ENCODE peak calls at places on chromosomes 12 and 14, in six cellular contexts. One of them, this sample, is unnamed.

GRCh38 chr14:46769292-46769691 is 117.7 kb upstream of the RPL10L start:
- DNase-seq in GM06990: peak
- DNase-seq in hepatocyte: no peak
- DNase-seq in fibroblast of pulmonary artery: no peak
- DNase-seq in thoracic aorta: no peak
- DNase-seq in B cell: no peak
- DNase-seq in this sample: no peak

GRCh38 chr12:123384318-123384993 is 524 bp downstream of the KMT5A start:
- DNase-seq in GM06990: peak
- DNase-seq in fibroblast of pulmonary artery: no peak
- DNase-seq in thoracic aorta: no peak
- DNase-seq in B cell: no peak
- DNase-seq in hepatocyte: peak
- DNase-seq in this sample: no peak

GRCh38 chr12:11545438-11546330 is 103.8 kb upstream of the ETV6 start:
- DNase-seq in fibroblast of pulmonary artery: peak
- DNase-seq in B cell: peak
- DNase-seq in thoracic aorta: no peak
- DNase-seq in hepatocyte: no peak
- DNase-seq in GM06990: peak
- DNase-seq in this sample: no peak

GRCh38 chr14:24690492-24690891 is 56.5 kb upstream of the GZMB start:
- DNase-seq in thoracic aorta: no peak
- DNase-seq in hepatocyte: no peak
- DNase-seq in B cell: no peak
- DNase-seq in fibroblast of pulmonary artery: no peak
- DNase-seq in GM06990: no peak
- DNase-seq in this sample: no peak

GRCh38 chr14:91835197-91835919 is 32.0 kb downstream of the TC2N start:
- DNase-seq in fibroblast of pulmonary artery: no peak
- DNase-seq in B cell: no peak
- DNase-seq in GM06990: no peak
- DNase-seq in thoracic aorta: no peak
- DNase-seq in hepatocyte: peak
- DNase-seq in this sample: no peak

GRCh38 chr14:20400965-20401593 is 12.2 kb downstream of the TEP1 start:
- DNase-seq in B cell: no peak
- DNase-seq in fibroblast of pulmonary artery: no peak
- DNase-seq in thoracic aorta: no peak
- DNase-seq in hepatocyte: peak
- DNase-seq in GM06990: no peak
- DNase-seq in this sample: no peak

GRCh38 chr12:121925361-121925725 is 7.0 kb downstream of the CFAP251 start:
- DNase-seq in thoracic aorta: no peak
- DNase-seq in fibroblast of pulmonary artery: peak
- DNase-seq in B cell: no peak
- DNase-seq in GM06990: no peak
- DNase-seq in hepatocyte: no peak
- DNase-seq in this sample: no peak

GRCh38 chr12:112170376-112170775 is 45.0 kb downstream of the TRAFD1 start:
- DNase-seq in thoracic aorta: no peak
- DNase-seq in B cell: peak
- DNase-seq in GM06990: no peak
- DNase-seq in hepatocyte: no peak
- DNase-seq in fibroblast of pulmonary artery: peak
- DNase-seq in this sample: no peak

GRCh38 chr14:20247651-20248246 is 8.7 kb downstream of the OR11H4 start:
- DNase-seq in B cell: no peak
- DNase-seq in thoracic aorta: no peak
- DNase-seq in fibroblast of pulmonary artery: no peak
- DNase-seq in GM06990: no peak
- DNase-seq in hepatocyte: no peak
- DNase-seq in this sample: no peak

GRCh38 chr12:93109794-93110203 is 180.7 kb upstream of the EEA1 start:
- DNase-seq in hepatocyte: no peak
- DNase-seq in B cell: no peak
- DNase-seq in thoracic aorta: no peak
- DNase-seq in fibroblast of pulmonary artery: no peak
- DNase-seq in GM06990: peak
- DNase-seq in this sample: no peak

GRCh38 chr12:130658561-130658960 is 57.5 kb downstream of the RIMBP2 start:
- DNase-seq in thoracic aorta: no peak
- DNase-seq in hepatocyte: no peak
- DNase-seq in B cell: no peak
- DNase-seq in GM06990: no peak
- DNase-seq in fibroblast of pulmonary artery: no peak
- DNase-seq in this sample: no peak

GRCh38 chr12:128088926-128089325 is 178.0 kb upstream of the TMEM132C start:
- DNase-seq in thoracic aorta: no peak
- DNase-seq in B cell: no peak
- DNase-seq in hepatocyte: no peak
- DNase-seq in GM06990: no peak
- DNase-seq in fibroblast of pulmonary artery: no peak
- DNase-seq in this sample: no peak

GRCh38 chr14:68729556-68729955 is 63.3 kb downstream of the ZFP36L1 start:
- DNase-seq in hepatocyte: no peak
- DNase-seq in GM06990: no peak
- DNase-seq in fibroblast of pulmonary artery: no peak
- DNase-seq in B cell: peak
- DNase-seq in thoracic aorta: no peak
- DNase-seq in this sample: no peak

GRCh38 chr14:68733086-68733621 is 59.7 kb downstream of the ZFP36L1 start:
- DNase-seq in fibroblast of pulmonary artery: peak
- DNase-seq in GM06990: no peak
- DNase-seq in B cell: no peak
- DNase-seq in hepatocyte: no peak
- DNase-seq in thoracic aorta: no peak
- DNase-seq in this sample: no peak

GRCh38 chr14:68730811-68731425 is 61.9 kb downstream of the ZFP36L1 start:
- DNase-seq in hepatocyte: no peak
- DNase-seq in fibroblast of pulmonary artery: no peak
- DNase-seq in thoracic aorta: no peak
- DNase-seq in GM06990: no peak
- DNase-seq in B cell: no peak
- DNase-seq in this sample: no peak

GRCh38 chr14:68728342-68729106 is 64.3 kb downstream of the ZFP36L1 start:
- DNase-seq in GM06990: no peak
- DNase-seq in thoracic aorta: no peak
- DNase-seq in B cell: no peak
- DNase-seq in hepatocyte: no peak
- DNase-seq in fibroblast of pulmonary artery: no peak
- DNase-seq in this sample: no peak

GRCh38 chr14:68730367-68730766 is 62.5 kb downstream of the ZFP36L1 start:
- DNase-seq in fibroblast of pulmonary artery: no peak
- DNase-seq in hepatocyte: no peak
- DNase-seq in thoracic aorta: no peak
- DNase-seq in GM06990: no peak
- DNase-seq in B cell: no peak
- DNase-seq in this sample: no peak
- TF ChIP-seq CTCF in fibroblast of pulmonary artery: no peak
- TF ChIP-seq CTCF in hepatocyte: no peak
- TF ChIP-seq CTCF in thoracic aorta: no peak
- TF ChIP-seq CTCF in GM06990: no peak
- TF ChIP-seq CTCF in B cell: no peak
- TF ChIP-seq CTCF in this sample: no peak

GRCh38 chr12:48084841-48085460 is 20.9 kb downstream of the SENP1 start:
- DNase-seq in hepatocyte: no peak
- DNase-seq in GM06990: no peak
- DNase-seq in B cell: peak
- DNase-seq in fibroblast of pulmonary artery: no peak
- DNase-seq in thoracic aorta: no peak
- DNase-seq in this sample: no peak
- TF ChIP-seq CTCF in hepatocyte: no peak
- TF ChIP-seq CTCF in GM06990: no peak
- TF ChIP-seq CTCF in B cell: peak
- TF ChIP-seq CTCF in fibroblast of pulmonary artery: no peak
- TF ChIP-seq CTCF in thoracic aorta: no peak
- TF ChIP-seq CTCF in this sample: no peak

DNA sequence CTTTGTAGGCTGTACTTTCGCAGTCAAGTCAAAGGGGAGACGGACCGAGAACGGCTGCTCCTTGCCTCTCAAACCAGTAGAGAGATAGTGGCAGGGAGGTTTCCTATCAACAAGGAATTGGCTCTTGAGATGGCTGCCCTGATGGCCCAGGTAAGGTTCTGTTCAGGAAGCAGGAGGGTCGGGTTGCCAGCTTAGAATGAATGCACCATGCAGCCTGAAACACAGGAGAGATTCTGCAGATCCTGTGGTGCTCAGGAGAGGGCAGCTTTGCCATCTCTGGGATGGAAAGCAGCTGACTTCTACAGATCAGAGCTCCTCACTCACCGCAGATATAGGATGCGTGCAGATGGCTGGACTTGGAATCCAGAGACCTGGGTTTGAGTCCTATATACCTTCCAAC is 18.0 kb downstream of the PIGH start:
- DNase-seq in B cell: no peak
- DNase-seq in hepatocyte: no peak
- DNase-seq in GM06990: no peak
- DNase-seq in thoracic aorta: no peak
- DNase-seq in fibroblast of pulmonary artery: no peak
- DNase-seq in this sample: no peak
- TF ChIP-seq CTCF in B cell: no peak
- TF ChIP-seq CTCF in hepatocyte: no peak
- TF ChIP-seq CTCF in GM06990: no peak
- TF ChIP-seq CTCF in thoracic aorta: no peak
- TF ChIP-seq CTCF in fibroblast of pulmonary artery: no peak
- TF ChIP-seq CTCF in this sample: no peak

DNA sequence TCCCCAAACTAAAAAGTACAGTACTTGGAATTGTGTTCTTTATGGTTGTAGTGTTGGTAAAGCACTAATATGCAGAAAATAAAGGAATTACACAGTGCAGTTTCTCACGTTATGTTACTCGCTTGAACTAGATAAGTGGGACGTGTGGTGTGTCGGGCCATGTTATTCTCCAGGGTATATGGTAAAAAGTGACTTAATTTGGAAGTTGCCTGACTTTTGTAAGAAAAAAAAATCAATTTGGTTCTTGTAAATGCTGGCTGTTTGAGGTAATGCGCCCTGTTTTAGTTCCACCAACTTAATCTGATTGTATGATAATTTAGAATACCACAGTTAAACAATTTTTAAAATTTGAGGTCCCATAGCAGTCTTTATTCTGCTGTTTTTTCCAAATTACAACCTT is 4.1 kb downstream of the ARF6 start:
- DNase-seq in B cell: no peak
- DNase-seq in fibroblast of pulmonary artery: no peak
- DNase-seq in hepatocyte: no peak
- DNase-seq in GM06990: no peak
- DNase-seq in thoracic aorta: no peak
- DNase-seq in this sample: no peak
- TF ChIP-seq CTCF in B cell: no peak
- TF ChIP-seq CTCF in fibroblast of pulmonary artery: no peak
- TF ChIP-seq CTCF in hepatocyte: no peak
- TF ChIP-seq CTCF in GM06990: no peak
- TF ChIP-seq CTCF in thoracic aorta: no peak
- TF ChIP-seq CTCF in this sample: no peak

DNA sequence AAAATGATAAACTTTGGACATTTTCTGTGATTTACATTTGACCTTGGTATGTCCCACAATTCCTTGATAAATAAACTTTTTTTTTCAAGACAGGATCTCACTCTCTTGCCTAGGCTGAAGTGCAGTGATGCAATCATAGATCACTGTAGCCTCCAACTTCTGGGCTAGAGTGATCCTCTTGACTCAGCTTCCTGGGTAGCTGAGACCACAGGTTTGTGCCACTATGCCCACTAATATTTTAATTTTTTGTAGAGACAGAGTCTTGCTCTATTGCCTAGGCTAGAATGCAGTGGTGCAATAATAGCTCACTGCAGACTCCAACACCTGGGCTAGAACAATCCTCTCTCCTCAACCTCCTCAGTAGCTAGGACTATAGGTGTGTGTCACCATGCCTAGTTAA is 79.1 kb upstream of the PTGDR start:
- DNase-seq in thoracic aorta: no peak
- DNase-seq in GM06990: no peak
- DNase-seq in hepatocyte: no peak
- DNase-seq in B cell: no peak
- DNase-seq in fibroblast of pulmonary artery: no peak
- DNase-seq in this sample: no peak
- TF ChIP-seq CTCF in thoracic aorta: no peak
- TF ChIP-seq CTCF in GM06990: no peak
- TF ChIP-seq CTCF in hepatocyte: no peak
- TF ChIP-seq CTCF in B cell: no peak
- TF ChIP-seq CTCF in fibroblast of pulmonary artery: no peak
- TF ChIP-seq CTCF in this sample: no peak

DNA sequence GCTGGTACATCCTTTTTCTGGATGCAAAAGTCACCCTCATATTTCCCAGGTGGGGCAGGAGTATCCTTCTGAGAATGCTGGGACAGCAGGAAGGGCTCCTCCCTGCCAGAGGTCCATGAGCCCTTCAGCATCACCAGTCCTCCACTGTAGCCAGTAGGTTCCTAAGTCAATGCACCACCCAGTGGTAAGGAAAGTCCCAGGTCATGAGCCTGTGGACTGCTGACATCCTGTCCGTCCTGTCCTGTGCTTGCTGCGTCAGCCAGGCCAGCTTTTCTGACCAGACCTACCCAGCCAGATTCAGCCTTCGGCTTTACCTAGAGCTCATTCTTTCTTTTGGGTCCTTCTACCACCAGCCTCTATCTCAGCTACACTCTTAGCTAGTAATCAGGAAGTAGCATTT is 23.0 kb upstream of the ACTN1 start:
- DNase-seq in hepatocyte: peak
- DNase-seq in fibroblast of pulmonary artery: peak
- DNase-seq in GM06990: no peak
- DNase-seq in thoracic aorta: no peak
- DNase-seq in B cell: no peak
- DNase-seq in this sample: no peak
- TF ChIP-seq CTCF in hepatocyte: peak
- TF ChIP-seq CTCF in fibroblast of pulmonary artery: peak
- TF ChIP-seq CTCF in GM06990: peak
- TF ChIP-seq CTCF in thoracic aorta: peak
- TF ChIP-seq CTCF in B cell: no peak
- TF ChIP-seq CTCF in this sample: no peak

GRCh38 chr14:35826218-35826951 is at the start of gene BRMS1L:
- DNase-seq in B cell: peak
- DNase-seq in fibroblast of pulmonary artery: peak
- DNase-seq in hepatocyte: peak
- DNase-seq in GM06990: peak
- DNase-seq in thoracic aorta: peak
- DNase-seq in this sample: peak
- TF ChIP-seq CTCF in B cell: no peak
- TF ChIP-seq CTCF in fibroblast of pulmonary artery: no peak
- TF ChIP-seq CTCF in hepatocyte: no peak
- TF ChIP-seq CTCF in GM06990: no peak
- TF ChIP-seq CTCF in thoracic aorta: peak
- TF ChIP-seq CTCF in this sample: no peak

This sample was measured in omental fat pad.